ENCODE peak calls at places on chromosomes 11 and 22, in six cellular contexts. G is HCT116; I is WERI-Rb-1; Q is OCI-LY7; U is naive thymus-derived CD4-positive, alpha-beta T cell; Z is GM23338. R is an unnamed sample.

GRCh38 chr11:2811206-2812091 is 74.1 kb downstream of the CDKN1C start:
- DNase-seq in G (no peak), I (no peak), Z (no peak), Q (no peak), U (no peak), R (no peak)

GRCh38 chr11:132099692-132100091 is 729.3 kb downstream of the NTM start:
- DNase-seq in G (no peak), Q (peak; percentile 9), I (peak; percentile 19), U (no peak), Z (peak; percentile 83), R (no peak)

GRCh38 chr22:20530368-20531153 is 23.2 kb downstream of the MED15 start:
- DNase-seq in Z (no peak), G (peak; percentile 56), I (no peak), Q (no peak), U (no peak), R (peak; percentile 83)

GRCh38 chr22:23829845-23830372 is 8.9 kb downstream of the DERL3 start:
- DNase-seq in Z (no peak), G (no peak), U (no peak), Q (no peak), I (no peak), R (peak; percentile 56)

GRCh38 chr22:29270475-29271271 is 2.6 kb downstream of the EWSR1 start:
- DNase-seq in G (no peak), Q (peak; percentile 30), I (no peak), U (no peak), Z (no peak), R (no peak)

GRCh38 chr11:45997599-45997998 is 75.1 kb downstream of the LARGE2 start:
- DNase-seq in G (no peak), U (no peak), Q (no peak), Z (no peak), I (no peak), R (no peak)

GRCh38 chr11:114164546-114164945 is 105.0 kb downstream of the ZBTB16 start:
- DNase-seq in I (no peak), U (no peak), Z (no peak), Q (no peak), G (no peak), R (no peak)

GRCh38 chr11:17779861-17780594 is 45.4 kb downstream of the KCNC1 start:
- DNase-seq in I (no peak), Q (no peak), U (no peak), G (no peak), Z (no peak), R (no peak)

GRCh38 chr11:32643526-32643925 is 59.9 kb downstream of the EIF3M start:
- DNase-seq in I (no peak), Z (no peak), Q (no peak), U (no peak), G (no peak), R (no peak)

GRCh38 chr11:46445192-46445591 is 53.6 kb upstream of the CHRM4 start:
- DNase-seq in U (no peak), Z (no peak), I (no peak), Q (no peak), G (no peak), R (no peak)

GRCh38 chr11:124473476-124473875 is 28.0 kb upstream of the OR8B8 start:
- DNase-seq in I (no peak), G (no peak), Q (no peak), Z (no peak), U (no peak), R (no peak)

GRCh38 chr11:74493816-74494630 is 499 bp upstream of the LIPT2 start:
- DNase-seq in Q (no peak), U (no peak), I (no peak), G (peak; percentile 22), Z (peak; percentile 34), R (no peak)

GRCh38 chr11:44559207-44559943 is 6.1 kb upstream of the CD82 start:
- DNase-seq in I (peak; percentile 46), Q (peak; percentile 78), U (no peak), G (no peak), Z (peak; percentile 97), R (no peak)

GRCh38 chr11:45279645-45280044 is 6.5 kb downstream of the SYT13 start:
- DNase-seq in I (no peak), G (no peak), Z (no peak), U (no peak), Q (no peak), R (no peak)

GRCh38 chr11:7442588-7443215 is 42.6 kb upstream of the OLFML1 start:
- DNase-seq in Z (peak; percentile 84), I (peak; percentile 69), U (peak; percentile 63), G (peak; percentile 38), Q (peak; percentile 78), R (peak; percentile 33)

GRCh38 chr11:125892071-125892470 is 4.6 kb downstream of the HYLS1 start:
- DNase-seq in Z (no peak), I (no peak), Q (no peak), G (no peak), U (no peak), R (peak; percentile 29)

GRCh38 chr22:29470159-29470855 is 9.7 kb upstream of the NEFH start:
- DNase-seq in G (peak; percentile 62), I (no peak), Z (peak; percentile 94), U (peak; percentile 78), Q (peak; percentile 81), R (no peak)

GRCh38 chr11:85844439-85845051 is 10.6 kb upstream of the CCDC83 start:
- DNase-seq in Q (no peak), U (no peak), Z (no peak), I (no peak), G (peak; percentile 77), R (no peak)

GRCh38 chr11:67371549-67372231 is 1.7 kb downstream of the CLCF1 start:
- DNase-seq in Q (peak; percentile 60), U (no peak), G (no peak), Z (peak; percentile 77), I (peak; percentile 62), R (peak; percentile 82)

GRCh38 chr11:123628936-123629683 is 25.3 kb downstream of the SCN3B start:
- DNase-seq in Z (no peak), U (no peak), G (no peak), Q (no peak), I (peak; percentile 85), R (no peak)

GRCh38 chr22:34294986-34295385 is 374.7 kb upstream of the LARGE1 start:
- DNase-seq in Z (no peak), Q (no peak), U (no peak), G (no peak), I (no peak), R (no peak)

GRCh38 chr11:73257342-73258103 is 14.6 kb upstream of the P2RY6 start:
- DNase-seq in U (no peak), Z (peak; percentile 33), I (no peak), Q (no peak), G (peak; percentile 27), R (peak; percentile 60)

GRCh38 chr11:102276302-102277182 is 40.7 kb upstream of the BIRC3 start:
- DNase-seq in I (no peak), Q (no peak), G (no peak), Z (no peak), U (no peak), R (no peak)

GRCh38 chr11:3222003-3222855 is 3.6 kb upstream of the MRGPRG start:
- DNase-seq in G (no peak), U (no peak), I (no peak), Q (no peak), Z (no peak), R (no peak)

GRCh38 chr22:17754233-17754925 is 19.9 kb downstream of the BID start:
- DNase-seq in Q (peak; percentile 41), I (no peak), G (no peak), U (no peak), Z (peak; percentile 76), R (no peak)

DNA sequence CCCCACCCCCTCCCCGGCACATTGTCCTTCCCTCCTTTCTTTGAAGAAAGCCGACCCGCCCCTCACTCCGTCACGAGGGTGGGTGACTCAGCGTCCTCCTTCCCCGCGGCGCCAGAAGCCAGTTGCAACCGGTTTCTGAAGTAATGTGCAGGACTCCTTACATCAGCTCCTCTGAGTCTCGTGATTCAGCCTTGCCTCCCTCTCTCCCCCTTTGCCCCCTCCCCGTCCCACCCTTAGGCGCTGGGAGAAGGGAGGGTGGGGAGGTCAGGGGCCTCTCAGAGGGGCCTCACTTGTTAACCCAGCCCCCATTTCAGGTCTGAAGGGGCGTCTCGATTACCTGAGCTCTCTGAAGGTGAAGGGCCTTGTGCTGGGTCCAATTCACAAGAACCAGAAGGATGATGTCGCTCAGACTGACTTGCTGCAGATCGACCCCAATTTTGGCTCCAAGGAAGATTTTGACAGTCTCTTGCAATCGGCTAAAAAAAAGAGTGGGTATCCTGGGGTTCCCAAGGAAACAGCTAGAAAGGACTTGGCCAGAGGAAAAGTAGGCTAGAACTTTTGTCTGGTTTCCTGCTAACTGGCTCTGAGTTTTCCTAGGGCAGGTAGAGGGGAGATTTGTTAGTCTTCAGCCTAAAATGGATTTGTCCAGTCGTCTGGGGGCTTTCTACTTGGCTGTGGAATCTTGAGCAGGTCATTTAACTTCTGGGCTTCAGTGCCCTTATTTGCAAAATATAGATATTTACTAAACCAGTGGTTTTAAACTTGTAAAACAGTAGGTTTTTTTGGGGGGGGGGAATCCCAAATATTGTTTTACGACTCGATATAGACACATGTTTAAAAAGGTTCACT is 1.1 kb downstream of the SLC3A2 start:
- DNase-seq in U (peak; percentile 82), G (peak; percentile 90), Z (peak; percentile 96), I (peak; percentile 92), Q (peak; percentile 93), R (peak; percentile 98)
- H3K36me3 ChIP-seq in U (peaks cover 48% of the 10 kb centered on the region), G (peaks cover 42% of the 10 kb centered on the region), Z (peaks cover 61% of the 10 kb centered on the region), I (peaks cover 94% of the 10 kb centered on the region), Q (peaks cover 94% of the 10 kb centered on the region), R (peaks cover 58% of the 10 kb centered on the region)

GRCh38 chr22:32999039-32999861 is 58.9 kb downstream of the SYN3 start:
- DNase-seq in U (no peak), Z (no peak), Q (no peak), G (no peak), I (no peak), R (peak; percentile 43)
- H3K36me3 ChIP-seq in U (no peaks in the 10 kb centered on the region), Z (peaks cover 14% of the 10 kb centered on the region), Q (no peaks in the 10 kb centered on the region), G (no peaks in the 10 kb centered on the region), I (no peaks in the 10 kb centered on the region), R (no peaks in the 10 kb centered on the region)

DNA sequence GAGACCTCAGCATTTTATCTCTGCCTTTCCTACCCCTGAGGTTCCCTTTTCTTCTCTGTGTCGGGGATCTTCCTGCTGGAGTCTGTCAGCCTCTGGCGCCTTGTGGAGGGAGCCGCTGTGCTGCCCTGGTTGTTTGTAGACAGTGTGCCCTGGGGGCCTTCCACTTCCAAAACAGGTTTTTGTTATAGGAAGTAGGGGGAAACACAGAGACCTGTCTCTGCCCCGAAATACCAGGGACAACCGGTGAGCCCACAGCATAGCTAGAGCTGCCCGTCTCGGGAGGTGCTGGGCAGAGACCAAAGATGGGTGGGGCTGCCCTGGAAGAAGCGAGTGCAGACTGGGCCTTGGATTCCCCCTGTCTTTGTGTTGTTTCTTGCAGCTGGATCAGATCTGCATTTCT is 8.0 kb downstream of the NCAPH2 start:
- DNase-seq in Q (no peak), Z (no peak), I (no peak), U (no peak), G (no peak), R (no peak)
- H3K36me3 ChIP-seq in Q (peaks cover 86% of the 10 kb centered on the region), Z (no peaks in the 10 kb centered on the region), I (peaks cover 77% of the 10 kb centered on the region), U (peaks cover 64% of the 10 kb centered on the region), G (peaks cover 7% of the 10 kb centered on the region), R (peaks cover 58% of the 10 kb centered on the region)

DNA sequence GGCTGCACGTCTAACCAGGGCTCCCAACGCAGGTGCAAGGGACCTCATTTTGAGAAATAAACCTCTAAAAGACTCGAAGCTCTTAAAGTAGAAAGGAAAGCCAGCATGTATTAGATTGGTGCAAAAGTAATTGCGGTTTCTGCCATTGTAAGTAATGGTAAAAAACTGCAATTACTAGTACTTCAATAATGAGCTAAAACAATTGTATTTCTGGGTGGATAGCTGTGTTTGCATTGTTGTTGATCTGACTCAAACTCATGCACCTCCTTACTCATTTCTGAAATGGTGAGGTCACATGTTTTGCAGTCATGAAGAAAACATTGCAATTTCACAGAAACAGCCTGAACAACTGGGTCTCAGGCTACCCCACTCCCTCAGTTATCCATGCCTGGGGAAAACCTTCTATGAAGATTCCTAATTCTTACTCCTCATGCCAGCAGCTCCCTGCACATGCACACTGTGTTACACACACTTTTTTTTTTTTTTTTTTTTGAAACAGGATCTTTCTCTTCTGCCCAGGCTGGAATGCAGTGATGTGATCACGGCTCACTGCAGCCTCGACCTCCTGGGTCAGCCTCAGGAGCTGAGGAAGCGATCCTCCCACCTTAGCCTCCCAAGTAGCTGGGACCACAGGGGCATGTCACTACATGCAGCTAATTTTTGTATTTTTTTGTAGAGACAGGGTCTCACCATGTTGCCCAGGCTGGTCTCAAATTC is 24.6 kb downstream of the VWCE start:
- DNase-seq in Z (no peak), G (no peak), Q (no peak), I (no peak), U (no peak), R (no peak)
- H3K36me3 ChIP-seq in Z (no peaks in the 10 kb centered on the region), G (no peaks in the 10 kb centered on the region), Q (no peaks in the 10 kb centered on the region), I (peaks cover 17% of the 10 kb centered on the region), U (no peaks in the 10 kb centered on the region), R (no peaks in the 10 kb centered on the region)